ENCODE peak calls at places on chromosome 4, in eight cellular contexts. One of them, this sample, is unnamed.

GRCh38 chr4:2798399-2799301 is 5.8 kb downstream of the SH3BP2 start:
- DNase-seq in neural crest cell: no peak
- DNase-seq in sigmoid colon: peak
- DNase-seq in glutamatergic neuron: peak
- DNase-seq in bronchial epithelial cell: peak
- DNase-seq in GM06990: peak
- DNase-seq in brain microvascular endothelial cell: no peak
- DNase-seq in omental fat pad: no peak
- DNase-seq in this sample: peak

GRCh38 chr4:102301167-102301566 is 44.1 kb downstream of the SLC39A8 start:
- DNase-seq in neural crest cell: no peak
- DNase-seq in bronchial epithelial cell: no peak
- DNase-seq in brain microvascular endothelial cell: no peak
- DNase-seq in GM06990: no peak
- DNase-seq in glutamatergic neuron: no peak
- DNase-seq in omental fat pad: no peak
- DNase-seq in sigmoid colon: no peak
- DNase-seq in this sample: no peak

GRCh38 chr4:107037188-107037587 is 1.1 kb upstream of the DKK2 start:
- DNase-seq in GM06990: no peak
- DNase-seq in brain microvascular endothelial cell: peak
- DNase-seq in bronchial epithelial cell: peak
- DNase-seq in sigmoid colon: peak
- DNase-seq in neural crest cell: peak
- DNase-seq in glutamatergic neuron: peak
- DNase-seq in omental fat pad: no peak
- DNase-seq in this sample: no peak

GRCh38 chr4:6753103-6753560 is 29.4 kb upstream of the KIAA0232 start:
- DNase-seq in neural crest cell: no peak
- DNase-seq in brain microvascular endothelial cell: no peak
- DNase-seq in sigmoid colon: no peak
- DNase-seq in omental fat pad: no peak
- DNase-seq in bronchial epithelial cell: no peak
- DNase-seq in glutamatergic neuron: no peak
- DNase-seq in GM06990: no peak
- DNase-seq in this sample: no peak

GRCh38 chr4:26130173-26130572 is 190.6 kb upstream of the RBPJ start:
- DNase-seq in glutamatergic neuron: no peak
- DNase-seq in omental fat pad: no peak
- DNase-seq in brain microvascular endothelial cell: no peak
- DNase-seq in bronchial epithelial cell: no peak
- DNase-seq in neural crest cell: no peak
- DNase-seq in sigmoid colon: no peak
- DNase-seq in GM06990: peak
- DNase-seq in this sample: peak

GRCh38 chr4:152310223-152310622 is 225.7 kb downstream of the FBXW7 start:
- DNase-seq in neural crest cell: no peak
- DNase-seq in brain microvascular endothelial cell: peak
- DNase-seq in GM06990: no peak
- DNase-seq in omental fat pad: no peak
- DNase-seq in glutamatergic neuron: no peak
- DNase-seq in bronchial epithelial cell: peak
- DNase-seq in sigmoid colon: no peak
- DNase-seq in this sample: no peak

GRCh38 chr4:184322328-184323025 is 104.8 kb upstream of the ENPP6 start:
- DNase-seq in brain microvascular endothelial cell: no peak
- DNase-seq in neural crest cell: no peak
- DNase-seq in GM06990: no peak
- DNase-seq in glutamatergic neuron: no peak
- DNase-seq in bronchial epithelial cell: peak
- DNase-seq in omental fat pad: no peak
- DNase-seq in sigmoid colon: no peak
- DNase-seq in this sample: no peak

GRCh38 chr4:140158234-140159030 is 4.4 kb upstream of the MAML3 start:
- DNase-seq in omental fat pad: no peak
- DNase-seq in neural crest cell: no peak
- DNase-seq in sigmoid colon: no peak
- DNase-seq in GM06990: no peak
- DNase-seq in bronchial epithelial cell: no peak
- DNase-seq in glutamatergic neuron: no peak
- DNase-seq in brain microvascular endothelial cell: no peak
- DNase-seq in this sample: no peak

GRCh38 chr4:160969914-160970313 is 1193.9 kb downstream of the FSTL5 start:
- DNase-seq in brain microvascular endothelial cell: no peak
- DNase-seq in sigmoid colon: no peak
- DNase-seq in neural crest cell: no peak
- DNase-seq in bronchial epithelial cell: no peak
- DNase-seq in glutamatergic neuron: no peak
- DNase-seq in omental fat pad: no peak
- DNase-seq in GM06990: no peak
- DNase-seq in this sample: no peak

GRCh38 chr4:113951263-113951662 is 28.2 kb downstream of the ARSJ start:
- DNase-seq in bronchial epithelial cell: peak
- DNase-seq in sigmoid colon: no peak
- DNase-seq in glutamatergic neuron: no peak
- DNase-seq in brain microvascular endothelial cell: no peak
- DNase-seq in neural crest cell: no peak
- DNase-seq in omental fat pad: no peak
- DNase-seq in GM06990: no peak
- DNase-seq in this sample: no peak

GRCh38 chr4:53960843-53961242 is 103.6 kb downstream of the CHIC2 start:
- DNase-seq in brain microvascular endothelial cell: no peak
- DNase-seq in omental fat pad: no peak
- DNase-seq in neural crest cell: no peak
- DNase-seq in sigmoid colon: no peak
- DNase-seq in bronchial epithelial cell: no peak
- DNase-seq in GM06990: no peak
- DNase-seq in glutamatergic neuron: no peak
- DNase-seq in this sample: no peak

GRCh38 chr4:2742823-2743517 is 13.2 kb downstream of the TNIP2 start:
- DNase-seq in GM06990: no peak
- DNase-seq in brain microvascular endothelial cell: no peak
- DNase-seq in omental fat pad: no peak
- DNase-seq in bronchial epithelial cell: no peak
- DNase-seq in sigmoid colon: no peak
- DNase-seq in glutamatergic neuron: no peak
- DNase-seq in neural crest cell: no peak
- DNase-seq in this sample: no peak

GRCh38 chr4:78661923-78662521 is 110.5 kb downstream of the ANXA3 start:
- DNase-seq in glutamatergic neuron: no peak
- DNase-seq in omental fat pad: no peak
- DNase-seq in bronchial epithelial cell: peak
- DNase-seq in sigmoid colon: no peak
- DNase-seq in GM06990: peak
- DNase-seq in neural crest cell: no peak
- DNase-seq in brain microvascular endothelial cell: peak
- DNase-seq in this sample: peak

GRCh38 chr4:1809754-1810502 is 16.8 kb downstream of the FGFR3 start:
- DNase-seq in brain microvascular endothelial cell: peak
- DNase-seq in glutamatergic neuron: peak
- DNase-seq in GM06990: peak
- DNase-seq in omental fat pad: peak
- DNase-seq in sigmoid colon: peak
- DNase-seq in neural crest cell: peak
- DNase-seq in bronchial epithelial cell: peak
- DNase-seq in this sample: peak

GRCh38 chr4:160423879-160424451 is 1321.1 kb downstream of the RAPGEF2 start:
- DNase-seq in GM06990: no peak
- DNase-seq in omental fat pad: no peak
- DNase-seq in glutamatergic neuron: no peak
- DNase-seq in brain microvascular endothelial cell: peak
- DNase-seq in bronchial epithelial cell: peak
- DNase-seq in neural crest cell: no peak
- DNase-seq in sigmoid colon: no peak
- DNase-seq in this sample: no peak

GRCh38 chr4:15963001-15963451 is at the start of gene FGFBP2:
- DNase-seq in sigmoid colon: peak
- DNase-seq in brain microvascular endothelial cell: peak
- DNase-seq in omental fat pad: no peak
- DNase-seq in GM06990: no peak
- DNase-seq in neural crest cell: peak
- DNase-seq in bronchial epithelial cell: peak
- DNase-seq in glutamatergic neuron: peak
- DNase-seq in this sample: peak
- TF ChIP-seq CTCF in sigmoid colon: peak
- TF ChIP-seq CTCF in brain microvascular endothelial cell: peak
- TF ChIP-seq CTCF in omental fat pad: no peak
- TF ChIP-seq CTCF in GM06990: peak
- TF ChIP-seq CTCF in neural crest cell: peak
- TF ChIP-seq CTCF in bronchial epithelial cell: peak
- TF ChIP-seq CTCF in glutamatergic neuron: peak
- TF ChIP-seq CTCF in this sample: peak

DNA sequence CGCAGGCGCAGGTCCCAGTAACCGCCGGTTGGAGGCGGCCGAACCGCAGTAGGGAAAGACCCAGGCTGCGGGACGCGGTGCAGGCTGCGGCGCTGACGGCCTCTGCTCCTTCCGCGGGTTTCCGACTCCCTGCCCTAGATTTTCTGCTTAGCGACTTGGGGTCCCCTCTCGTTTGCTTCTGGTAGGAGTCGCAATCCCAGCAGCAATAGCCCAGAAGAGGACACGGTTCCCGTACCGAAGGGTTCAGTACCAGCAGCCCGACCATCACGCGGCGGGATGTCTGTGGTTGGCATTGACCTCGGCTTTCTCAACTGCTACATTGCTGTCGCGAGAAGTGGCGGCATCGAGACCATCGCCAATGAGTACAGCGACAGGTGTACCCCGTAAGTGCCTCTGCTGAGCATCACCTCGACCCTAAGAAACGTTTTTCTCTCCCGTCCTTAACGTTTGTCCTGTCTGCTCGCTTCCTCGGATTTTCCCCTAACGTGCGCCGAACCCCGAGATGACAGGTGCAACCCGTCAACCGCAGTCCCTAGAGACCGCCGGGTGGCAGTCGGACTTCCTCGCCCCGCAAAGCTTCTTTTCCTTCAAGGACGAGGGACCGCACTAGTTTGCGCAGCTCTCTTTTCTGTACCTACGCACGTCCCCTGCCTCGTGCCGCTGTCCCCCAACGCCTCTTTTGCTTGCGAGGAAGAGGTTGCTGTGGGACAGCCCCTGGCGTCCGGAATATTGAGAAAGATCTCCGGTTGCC is at the start of gene HSPA4L:
- DNase-seq in neural crest cell: no peak
- DNase-seq in GM06990: peak
- DNase-seq in brain microvascular endothelial cell: peak
- DNase-seq in sigmoid colon: peak
- DNase-seq in omental fat pad: peak
- DNase-seq in glutamatergic neuron: peak
- DNase-seq in bronchial epithelial cell: peak
- DNase-seq in this sample: peak
- TF ChIP-seq CTCF in neural crest cell: peak
- TF ChIP-seq CTCF in GM06990: no peak
- TF ChIP-seq CTCF in brain microvascular endothelial cell: peak
- TF ChIP-seq CTCF in sigmoid colon: peak
- TF ChIP-seq CTCF in omental fat pad: no peak
- TF ChIP-seq CTCF in glutamatergic neuron: peak
- TF ChIP-seq CTCF in bronchial epithelial cell: peak
- TF ChIP-seq CTCF in this sample: no peak

GRCh38 chr4:118767109-118767508 is 68.8 kb downstream of the SEC24D start:
- DNase-seq in GM06990: no peak
- DNase-seq in brain microvascular endothelial cell: no peak
- DNase-seq in sigmoid colon: no peak
- DNase-seq in bronchial epithelial cell: no peak
- DNase-seq in omental fat pad: no peak
- DNase-seq in glutamatergic neuron: no peak
- DNase-seq in neural crest cell: no peak
- DNase-seq in this sample: no peak

GRCh38 chr4:118765399-118765798 is 70.5 kb downstream of the SEC24D start:
- DNase-seq in bronchial epithelial cell: peak
- DNase-seq in brain microvascular endothelial cell: peak
- DNase-seq in omental fat pad: no peak
- DNase-seq in sigmoid colon: no peak
- DNase-seq in glutamatergic neuron: no peak
- DNase-seq in neural crest cell: no peak
- DNase-seq in GM06990: no peak
- DNase-seq in this sample: no peak

GRCh38 chr4:118770741-118771187 is 65.2 kb downstream of the SEC24D start:
- DNase-seq in omental fat pad: no peak
- DNase-seq in GM06990: no peak
- DNase-seq in sigmoid colon: no peak
- DNase-seq in brain microvascular endothelial cell: no peak
- DNase-seq in neural crest cell: no peak
- DNase-seq in glutamatergic neuron: no peak
- DNase-seq in bronchial epithelial cell: peak
- DNase-seq in this sample: no peak

GRCh38 chr4:118772149-118773081 is 63.5 kb downstream of the SEC24D start:
- DNase-seq in bronchial epithelial cell: peak
- DNase-seq in sigmoid colon: no peak
- DNase-seq in brain microvascular endothelial cell: no peak
- DNase-seq in neural crest cell: no peak
- DNase-seq in glutamatergic neuron: no peak
- DNase-seq in omental fat pad: no peak
- DNase-seq in GM06990: peak
- DNase-seq in this sample: peak

GRCh38 chr4:118769152-118769551 is 66.8 kb downstream of the SEC24D start:
- DNase-seq in sigmoid colon: no peak
- DNase-seq in omental fat pad: no peak
- DNase-seq in glutamatergic neuron: no peak
- DNase-seq in neural crest cell: no peak
- DNase-seq in brain microvascular endothelial cell: no peak
- DNase-seq in GM06990: no peak
- DNase-seq in bronchial epithelial cell: no peak
- DNase-seq in this sample: no peak
- TF ChIP-seq CTCF in sigmoid colon: no peak
- TF ChIP-seq CTCF in omental fat pad: no peak
- TF ChIP-seq CTCF in glutamatergic neuron: no peak
- TF ChIP-seq CTCF in neural crest cell: no peak
- TF ChIP-seq CTCF in brain microvascular endothelial cell: no peak
- TF ChIP-seq CTCF in GM06990: no peak
- TF ChIP-seq CTCF in bronchial epithelial cell: no peak
- TF ChIP-seq CTCF in this sample: no peak

GRCh38 chr4:99207911-99208718 is 10.9 kb downstream of the ADH6 start:
- DNase-seq in bronchial epithelial cell: no peak
- DNase-seq in sigmoid colon: no peak
- DNase-seq in glutamatergic neuron: no peak
- DNase-seq in brain microvascular endothelial cell: peak
- DNase-seq in omental fat pad: no peak
- DNase-seq in GM06990: no peak
- DNase-seq in neural crest cell: no peak
- DNase-seq in this sample: no peak

GRCh38 chr4:99202094-99202493 is 17.0 kb downstream of the ADH6 start:
- DNase-seq in bronchial epithelial cell: no peak
- DNase-seq in brain microvascular endothelial cell: no peak
- DNase-seq in sigmoid colon: no peak
- DNase-seq in neural crest cell: no peak
- DNase-seq in omental fat pad: no peak
- DNase-seq in glutamatergic neuron: no peak
- DNase-seq in GM06990: no peak
- DNase-seq in this sample: no peak

GRCh38 chr4:99202536-99202935 is 16.5 kb downstream of the ADH6 start:
- DNase-seq in brain microvascular endothelial cell: peak
- DNase-seq in glutamatergic neuron: no peak
- DNase-seq in sigmoid colon: peak
- DNase-seq in omental fat pad: no peak
- DNase-seq in GM06990: no peak
- DNase-seq in neural crest cell: no peak
- DNase-seq in bronchial epithelial cell: no peak
- DNase-seq in this sample: no peak

GRCh38 chr4:99207069-99207743 is 11.8 kb downstream of the ADH6 start:
- DNase-seq in GM06990: no peak
- DNase-seq in brain microvascular endothelial cell: no peak
- DNase-seq in bronchial epithelial cell: no peak
- DNase-seq in omental fat pad: no peak
- DNase-seq in sigmoid colon: no peak
- DNase-seq in neural crest cell: no peak
- DNase-seq in glutamatergic neuron: no peak
- DNase-seq in this sample: no peak

GRCh38 chr4:99205104-99205979 is 13.7 kb downstream of the ADH6 start:
- DNase-seq in neural crest cell: no peak
- DNase-seq in glutamatergic neuron: no peak
- DNase-seq in sigmoid colon: no peak
- DNase-seq in bronchial epithelial cell: peak
- DNase-seq in GM06990: no peak
- DNase-seq in brain microvascular endothelial cell: no peak
- DNase-seq in omental fat pad: no peak
- DNase-seq in this sample: no peak
- TF ChIP-seq CTCF in neural crest cell: peak
- TF ChIP-seq CTCF in glutamatergic neuron: peak
- TF ChIP-seq CTCF in sigmoid colon: no peak
- TF ChIP-seq CTCF in bronchial epithelial cell: no peak
- TF ChIP-seq CTCF in GM06990: no peak
- TF ChIP-seq CTCF in brain microvascular endothelial cell: no peak
- TF ChIP-seq CTCF in omental fat pad: no peak
- TF ChIP-seq CTCF in this sample: no peak